ENCODE peak calls at places on chromosomes 5 and 9, in nine cellular contexts. U is H1; F is hippocampal formation; Z is ureter; Q is HTR-8/SVneo; X is activated CD8-positive, alpha-beta memory T cell treated with anti-CD3 and anti-CD28 coated beads for 4 hours; N is non-pigmented ciliary epithelial cell; H is nephron progenitor cell; Y is caudate nucleus. A is an unnamed sample.

GRCh38 chr9:129464972-129465833 is 155.7 kb downstream of the C9orf50 start:
- DNase-seq in Y (no peak), N (no peak), Z (peak; percentile 71), Q (no peak), F (no peak), H (no peak), U (no peak), X (no peak), A (no peak)

GRCh38 chr9:6695121-6695814 is 49.7 kb upstream of the GLDC start:
- DNase-seq in H (no peak), U (no peak), X (no peak), Z (no peak), N (no peak), Y (no peak), Q (no peak), F (no peak), A (no peak)

GRCh38 chr5:154892370-154892771 is 33.9 kb downstream of the CNOT8 start:
- DNase-seq in U (no peak), H (no peak), Y (no peak), N (no peak), F (no peak), Q (no peak), X (no peak), Z (no peak), A (no peak)

GRCh38 chr5:139410121-139410885 is 6.4 kb upstream of the SPATA24 start:
- DNase-seq in F (no peak), X (no peak), H (no peak), U (no peak), N (no peak), Y (no peak), Q (no peak), Z (no peak), A (no peak)

GRCh38 chr9:68705636-68706578 is 867 bp downstream of the PIP5K1B start:
- DNase-seq in Z (peak; percentile 46), N (no peak), H (no peak), U (peak; percentile 55), F (no peak), Q (no peak), Y (no peak), X (no peak), A (no peak)

GRCh38 chr5:103166704-103167103 is 46.6 kb downstream of the PPIP5K2 start:
- DNase-seq in U (no peak), F (no peak), Z (no peak), N (no peak), Q (no peak), H (no peak), Y (no peak), X (no peak), A (no peak)

GRCh38 chr5:111572561-111572960 is 60.2 kb upstream of the STARD4 start:
- DNase-seq in X (no peak), U (no peak), Q (no peak), Y (no peak), F (no peak), N (no peak), H (no peak), Z (no peak), A (no peak)

GRCh38 chr9:15231788-15232635 is 75.0 kb downstream of the TTC39B start:
- DNase-seq in N (no peak), Y (no peak), Z (no peak), U (peak; percentile 51), F (no peak), H (peak; percentile 12), Q (no peak), X (no peak), A (no peak)

GRCh38 chr5:56402273-56403223 is 169.4 kb upstream of the ANKRD55 start:
- DNase-seq in Y (no peak), U (no peak), Z (no peak), F (peak; percentile 10), N (no peak), X (no peak), H (no peak), Q (no peak), A (no peak)

GRCh38 chr5:95917207-95917606 is 44.4 kb downstream of the ELL2 start:
- DNase-seq in Q (no peak), Y (no peak), Z (no peak), F (no peak), X (no peak), H (no peak), U (no peak), N (no peak), A (no peak)

GRCh38 chr5:124210106-124210918 is 536.1 kb downstream of the ZNF608 start:
- DNase-seq in U (no peak), N (no peak), F (no peak), H (no peak), Z (no peak), X (no peak), Q (no peak), Y (no peak), A (no peak)

GRCh38 chr5:157142317-157143126 is at the start of gene MED7:
- DNase-seq in F (peak; percentile 90), X (peak; percentile 81), H (peak; percentile 85), U (peak; percentile 84), N (peak; percentile 98), Z (peak; percentile 96), Q (peak; percentile 97), Y (peak; percentile 58), A (peak; percentile 96)

GRCh38 chr5:9865574-9865973 is 235.4 kb upstream of the TAS2R1 start:
- DNase-seq in Y (no peak), H (no peak), Q (no peak), F (no peak), N (no peak), Z (no peak), U (no peak), X (no peak), A (no peak)

GRCh38 chr9:95504053-95504963 is 12.5 kb downstream of the PTCH1 start:
- DNase-seq in H (peak; percentile 31), N (no peak), U (peak; percentile 69), X (no peak), Y (no peak), Z (peak; percentile 67), F (no peak), Q (no peak), A (no peak)

GRCh38 chr9:21685502-21685901 is 116.9 kb upstream of the MTAP start:
- DNase-seq in F (no peak), X (no peak), N (no peak), U (no peak), Z (no peak), H (no peak), Y (no peak), Q (no peak), A (no peak)

GRCh38 chr5:61805101-61805500 is 473.0 kb downstream of the ZSWIM6 start:
- DNase-seq in Z (no peak), X (no peak), F (no peak), Q (peak; percentile 67), H (no peak), Y (no peak), N (peak; percentile 79), U (no peak), A (no peak)

GRCh38 chr9:73643379-73644013 is 491.8 kb downstream of the ANXA1 start:
- DNase-seq in U (no peak), N (peak; percentile 90), H (no peak), F (no peak), Z (no peak), X (no peak), Q (no peak), Y (no peak), A (no peak)

GRCh38 chr5:1639757-1640156 is 116.0 kb upstream of the LPCAT1 start:
- DNase-seq in X (no peak), Y (no peak), F (no peak), U (no peak), Q (no peak), N (no peak), H (no peak), Z (no peak), A (no peak)

GRCh38 chr5:93874080-93874479 is 132.7 kb upstream of the POU5F2 start:
- DNase-seq in U (no peak), H (no peak), N (peak; percentile 11), F (no peak), Z (no peak), Y (no peak), Q (no peak), X (no peak), A (no peak)

GRCh38 chr9:2267171-2267740 is 252.1 kb downstream of the SMARCA2 start:
- DNase-seq in H (no peak), Y (no peak), X (no peak), F (no peak), Z (no peak), U (no peak), Q (no peak), N (no peak), A (no peak)

GRCh38 chr5:160311491-160312138 is 749 bp downstream of the CCNJL start:
- DNase-seq in Q (no peak), H (peak; percentile 49), Y (no peak), X (no peak), Z (no peak), F (no peak), U (peak; percentile 51), N (no peak), A (no peak)

GRCh38 chr9:15572200-15572599 is 19.4 kb downstream of the CCDC171 start:
- DNase-seq in X (no peak), Y (no peak), Q (no peak), N (no peak), F (no peak), U (no peak), Z (no peak), H (no peak), A (no peak)

GRCh38 chr5:71899865-71900342 is 180.8 kb downstream of the CARTPT start:
- DNase-seq in Z (no peak), H (no peak), X (no peak), N (no peak), Q (no peak), F (no peak), Y (no peak), U (no peak), A (no peak)

GRCh38 chr5:75928992-75929391 is 154.2 kb upstream of the SV2C start:
- DNase-seq in Q (no peak), U (no peak), F (no peak), N (no peak), Y (no peak), X (no peak), Z (no peak), H (no peak), A (no peak)

GRCh38 chr5:32522429-32523143 is 62.8 kb upstream of the SUB1 start:
- DNase-seq in X (no peak), Q (no peak), Y (no peak), U (no peak), N (no peak), F (no peak), H (no peak), Z (no peak), A (no peak)

GRCh38 chr9:98333703-98334582 is 78.5 kb upstream of the TBC1D2 start:
- DNase-seq in F (no peak), N (no peak), X (no peak), Y (no peak), U (no peak), Q (no peak), Z (no peak), H (no peak), A (no peak)

GRCh38 chr5:120631611-120632010 is 167.5 kb downstream of the PRR16 start:
- DNase-seq in Q (no peak), X (no peak), N (no peak), H (no peak), F (no peak), Z (no peak), U (no peak), Y (no peak), A (no peak)

GRCh38 chr5:163529698-163530097 is 24.3 kb downstream of the MAT2B start:
- DNase-seq in N (no peak), Q (no peak), X (no peak), U (no peak), Y (no peak), H (no peak), F (no peak), Z (no peak), A (no peak)

GRCh38 chr5:102863764-102864560 is 108.9 kb downstream of the PAM start:
- DNase-seq in N (no peak), X (no peak), Z (no peak), F (no peak), U (no peak), Q (no peak), H (no peak), Y (no peak), A (no peak)